ENCODE peak calls at places on chromosomes 7 and 10, in six cellular contexts. R is WERI-Rb-1, H is AG10803, M is thoracic aorta, U is fibroblast of the aortic adventitia, F is mesendoderm. V is an unnamed sample.

GRCh38 chr7:114095885-114096284 is 177.1 kb upstream of the PPP1R3A start:
- DNase-seq in R (no peak), H (no peak), M (no peak), U (no peak), F (no peak), V (no peak)

GRCh38 chr10:34286136-34286739 is 528.9 kb downstream of the PARD3 start:
- DNase-seq in R (no peak), H (peak; percentile 48), M (no peak), U (no peak), F (peak; percentile 59), V (peak; percentile 2)

GRCh38 chr7:33998487-33998886 is 93.1 kb downstream of the BMPER start:
- DNase-seq in R (no peak), H (no peak), M (no peak), U (peak; percentile 83), F (no peak), V (no peak)

GRCh38 chr10:33731322-33731721 is 396.9 kb upstream of the NRP1 start:
- DNase-seq in R (no peak), H (no peak), M (no peak), U (no peak), F (no peak), V (no peak)

GRCh38 chr7:137804819-137805218 is 42.0 kb downstream of the DGKI start:
- DNase-seq in R (no peak), H (no peak), M (no peak), U (no peak), F (no peak), V (no peak)

GRCh38 chr7:139842414-139843210 is 13.5 kb downstream of the TBXAS1 start:
- DNase-seq in R (no peak), H (no peak), M (no peak), U (no peak), F (no peak), V (no peak)

GRCh38 chr10:36542493-36542892 is 582.9 kb upstream of the ANKRD30A start:
- DNase-seq in R (no peak), H (peak; percentile 44), M (no peak), U (peak; percentile 61), F (no peak), V (no peak)

GRCh38 chr10:84308481-84309304 is 19.7 kb upstream of the CCSER2 start:
- DNase-seq in R (no peak), H (peak; percentile 23), M (no peak), U (peak; percentile 70), F (no peak), V (no peak)

GRCh38 chr10:48623607-48624132 is 18.8 kb upstream of the ARHGAP22 start:
- DNase-seq in R (no peak), H (no peak), M (no peak), U (no peak), F (no peak), V (no peak)

GRCh38 chr10:58393317-58393716 is 8.1 kb downstream of the TFAM start:
- DNase-seq in R (no peak), H (peak; percentile 9), M (no peak), U (peak; percentile 28), F (no peak), V (no peak)

GRCh38 chr7:87628780-87629569 is 777 bp downstream of the RUNDC3B start:
- DNase-seq in R (peak; percentile 56), H (no peak), M (no peak), U (no peak), F (peak; percentile 28), V (peak; percentile 65)

GRCh38 chr10:12221323-12222298 is 25.6 kb downstream of the CDC123 start:
- DNase-seq in R (no peak), H (no peak), M (no peak), U (no peak), F (peak; percentile 57), V (no peak)

GRCh38 chr10:127945335-127945734 is 38.4 kb downstream of the PTPRE start:
- DNase-seq in R (no peak), H (peak; percentile 16), M (no peak), U (peak; percentile 20), F (no peak), V (no peak)

GRCh38 chr10:63522129-63522687 is 1.0 kb downstream of the REEP3 start:
- DNase-seq in R (no peak), H (no peak), M (no peak), U (no peak), F (no peak), V (no peak)

GRCh38 chr7:117775826-117776623 is 97.2 kb downstream of the CTTNBP2 start:
- DNase-seq in R (no peak), H (no peak), M (no peak), U (no peak), F (no peak), V (no peak)

GRCh38 chr7:2980406-2981102 is 63.1 kb downstream of the CARD11 start:
- DNase-seq in R (no peak), H (no peak), M (no peak), U (no peak), F (no peak), V (no peak)

GRCh38 chr7:2981103-2981480 is 62.6 kb downstream of the CARD11 start:
- DNase-seq in R (no peak), H (no peak), M (no peak), U (no peak), F (no peak), V (no peak)

GRCh38 chr7:2979276-2979675 is 64.4 kb downstream of the CARD11 start:
- DNase-seq in R (no peak), H (no peak), M (no peak), U (no peak), F (no peak), V (peak; percentile 34)

GRCh38 chr7:2978403-2978802 is 65.3 kb downstream of the CARD11 start:
- DNase-seq in R (no peak), H (no peak), M (no peak), U (no peak), F (peak; percentile 68), V (peak; percentile 89)

GRCh38 chr7:2979951-2980350 is 63.7 kb downstream of the CARD11 start:
- DNase-seq in R (no peak), H (no peak), M (no peak), U (no peak), F (no peak), V (no peak)
- H3K4me3 ChIP-seq in R (no peak overlapping the region), H (no peak overlapping the region), M (peak overlapping the region; percentile 46), U (no peak overlapping the region), F (no peak overlapping the region), V (no peak overlapping the region)

DNA sequence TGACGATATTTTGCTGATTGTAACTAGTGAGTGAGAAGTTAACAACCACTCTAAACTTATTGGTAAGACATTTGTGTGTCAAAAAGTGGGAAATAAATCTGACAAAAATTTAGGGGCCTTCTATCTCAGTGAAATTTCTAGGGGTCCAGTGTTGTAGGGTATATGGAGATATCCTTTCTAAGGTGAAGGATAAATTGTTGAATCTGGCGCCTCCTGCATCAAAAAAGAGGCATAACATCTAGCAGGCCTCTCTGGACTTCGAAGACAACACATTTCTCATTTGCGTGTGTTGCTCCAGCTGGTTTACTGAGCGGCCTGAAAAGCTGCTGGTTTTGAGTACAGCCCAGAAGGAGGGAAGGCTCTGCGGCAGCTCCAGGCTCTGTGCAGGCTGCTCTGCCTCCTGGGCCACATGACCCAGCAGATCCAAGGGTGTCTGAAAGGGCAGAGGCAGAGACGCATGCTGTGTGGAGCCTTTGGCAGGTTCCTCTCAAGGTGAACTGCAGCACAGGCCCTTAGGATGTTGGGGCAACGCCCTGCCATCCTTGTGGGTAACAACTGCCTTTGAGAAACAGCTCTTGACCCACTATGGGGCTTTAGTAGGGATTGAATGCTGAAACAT is 72.4 kb downstream of the LMBR1 start:
- DNase-seq in R (no peak), H (no peak), M (no peak), U (no peak), F (peak; percentile 27), V (no peak)
- H3K4me3 ChIP-seq in R (no peak overlapping the region), H (no peak overlapping the region), M (no peak overlapping the region), U (no peak overlapping the region), F (no peak overlapping the region), V (no peak overlapping the region)

DNA sequence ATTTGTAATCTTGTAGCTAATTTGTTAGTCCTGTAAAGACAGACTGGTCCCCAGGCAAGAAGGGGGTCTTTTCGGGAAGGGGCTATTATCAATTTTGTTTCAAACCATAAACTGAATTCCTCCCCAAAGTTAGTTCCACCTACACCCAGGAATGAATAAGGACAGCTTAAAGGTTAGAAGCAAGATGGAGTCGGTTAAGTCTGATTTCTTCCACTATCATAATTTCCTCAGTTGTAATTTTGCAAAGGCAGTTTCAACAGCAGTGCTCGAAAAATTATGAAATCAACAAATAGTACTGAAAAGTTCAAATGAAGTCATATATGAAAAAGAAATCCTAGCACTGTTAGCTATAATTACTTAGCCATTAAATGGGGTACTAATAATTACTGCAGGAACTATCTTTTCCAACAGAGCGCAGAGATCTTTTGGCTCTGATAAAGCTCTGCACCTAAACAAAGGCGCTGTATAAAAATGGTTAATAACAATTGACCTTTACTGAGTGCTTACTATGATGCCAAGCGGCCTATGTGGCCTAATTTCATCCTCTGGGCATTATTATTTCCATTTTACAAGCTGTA is 756 bp upstream of the SEC24C start:
- DNase-seq in R (no peak), H (no peak), M (no peak), U (peak; percentile 8), F (no peak), V (no peak)
- H3K4me3 ChIP-seq in R (peak overlapping the region; percentile 84), H (peak overlapping the region; percentile 98), M (peak overlapping the region; percentile 80), U (peak overlapping the region; percentile 96), F (peak overlapping the region; percentile 92), V (peak overlapping the region; percentile 95)

GRCh38 chr10:116669080-116669479 is 48.3 kb downstream of the PNLIPRP2 start:
- DNase-seq in R (no peak), H (no peak), M (no peak), U (no peak), F (no peak), V (no peak)

GRCh38 chr10:116670706-116671105 is 50.0 kb downstream of the PNLIPRP2 start:
- DNase-seq in R (no peak), H (no peak), M (no peak), U (no peak), F (no peak), V (peak; percentile 22)

GRCh38 chr10:116668446-116668845 is 47.7 kb downstream of the PNLIPRP2 start:
- DNase-seq in R (no peak), H (no peak), M (no peak), U (no peak), F (no peak), V (no peak)

GRCh38 chr10:116671274-116671926 is 50.6 kb downstream of the PNLIPRP2 start:
- DNase-seq in R (no peak), H (no peak), M (no peak), U (peak; percentile 12), F (no peak), V (peak; percentile 9)

DNA sequence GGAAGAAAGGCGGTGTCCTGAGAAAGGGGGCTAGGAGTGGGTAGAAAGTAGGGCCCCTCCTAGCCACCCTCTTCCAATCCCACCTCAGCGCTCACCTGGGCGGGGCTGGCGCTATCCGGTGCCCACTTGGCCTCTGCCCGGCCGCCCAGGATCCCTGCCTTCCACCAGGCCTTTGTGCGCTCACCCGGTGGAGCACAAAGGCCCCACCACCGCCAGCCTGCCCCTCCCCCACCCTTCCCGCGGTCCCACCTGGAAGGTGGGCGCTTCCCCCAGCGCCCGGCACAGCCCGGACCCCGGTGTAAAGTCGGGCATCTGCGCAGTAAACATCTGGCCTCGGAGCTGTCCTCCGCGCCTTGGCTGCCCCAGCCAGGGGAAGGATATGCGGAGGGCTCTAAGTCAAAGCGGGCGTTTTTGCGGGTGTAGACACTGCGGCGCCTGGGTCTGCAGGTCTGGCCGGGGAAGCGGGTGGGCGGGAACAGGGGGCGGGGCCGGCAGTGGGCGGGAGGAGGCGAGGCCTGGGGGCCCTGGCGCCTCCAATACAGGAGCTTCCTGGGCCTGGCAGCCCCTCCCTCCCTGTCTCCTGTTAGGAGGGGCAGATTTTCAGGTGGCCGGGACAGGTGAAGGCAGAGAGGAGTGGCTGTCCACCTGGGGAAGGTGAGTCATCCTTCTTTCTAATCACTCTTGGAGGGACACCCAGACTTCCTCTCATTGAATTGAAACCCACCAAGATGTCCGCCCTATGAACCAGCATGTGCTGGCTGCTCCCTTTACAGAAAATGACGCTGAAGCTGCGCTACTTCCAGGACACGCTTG is 49.3 kb downstream of the PNLIPRP2 start:
- DNase-seq in R (no peak), H (no peak), M (no peak), U (no peak), F (peak; percentile 85), V (peak; percentile 98)
- H3K4me3 ChIP-seq in R (no peak overlapping the region), H (no peak overlapping the region), M (no peak overlapping the region), U (no peak overlapping the region), F (peak overlapping the region; percentile 74), V (peak overlapping the region; percentile 71)

V was measured in H7.